ENCODE peak calls at places on chromosomes 7 and 10, in eight cellular contexts. Y is DND-41; F is neuronal stem cell; K is naive thymus-derived CD4-positive, alpha-beta T cell; I is tibial artery; B is keratinocyte; L is A549; U is H9. P is an unnamed sample.

GRCh38 chr10:95650232-95650631 is 6.3 kb downstream of the ALDH18A1 start:
- DNase-seq in Y (no peak), F (no peak), K (no peak), I (no peak), B (no peak), L (no peak), U (peak), P (no peak)

GRCh38 chr7:100486111-100486636 is 2.4 kb downstream of the NYAP1 start:
- DNase-seq in Y (no peak), F (no peak), K (no peak), I (no peak), B (no peak), L (no peak), U (no peak), P (no peak)

GRCh38 chr7:50798126-50798525 is 15.4 kb upstream of the GRB10 start:
- DNase-seq in Y (no peak), F (no peak), K (no peak), I (no peak), B (no peak), L (no peak), U (no peak), P (no peak)

GRCh38 chr7:101378808-101379207 is 16.1 kb downstream of the COL26A1 start:
- DNase-seq in Y (no peak), F (peak), K (no peak), I (no peak), B (no peak), L (no peak), U (peak), P (no peak)

GRCh38 chr7:81482600-81483186 is 287.2 kb downstream of the HGF start:
- DNase-seq in Y (no peak), F (no peak), K (no peak), I (no peak), B (no peak), L (peak), U (no peak), P (no peak)

GRCh38 chr7:91720255-91720937 is 160.1 kb downstream of the MTERF1 start:
- DNase-seq in Y (no peak), F (no peak), K (no peak), I (no peak), B (peak), L (no peak), U (no peak), P (no peak)

GRCh38 chr7:114533151-114533550 is 118.5 kb downstream of the FOXP2 start:
- DNase-seq in Y (no peak), F (no peak), K (no peak), I (no peak), B (no peak), L (peak), U (no peak), P (no peak)

GRCh38 chr10:79381804-79382221 is 34.5 kb downstream of the PPIF start:
- DNase-seq in Y (no peak), F (no peak), K (no peak), I (peak), B (no peak), L (peak), U (peak), P (no peak)

GRCh38 chr10:7054915-7055314 is 355.9 kb downstream of the SFMBT2 start:
- DNase-seq in Y (no peak), F (no peak), K (no peak), I (no peak), B (no peak), L (peak), U (no peak), P (no peak)

GRCh38 chr7:159200421-159200820 is 55.8 kb upstream of the VIPR2 start:
- DNase-seq in Y (no peak), F (no peak), K (no peak), I (no peak), B (no peak), L (no peak), U (no peak), P (no peak)

GRCh38 chr7:36048902-36049240 is 104.2 kb upstream of the EEPD1 start:
- DNase-seq in Y (no peak), F (no peak), K (no peak), I (no peak), B (no peak), L (no peak), U (no peak), P (no peak)

GRCh38 chr7:94904982-94905381 is 2.4 kb upstream of the PPP1R9A start:
- DNase-seq in Y (no peak), F (no peak), K (no peak), I (no peak), B (no peak), L (no peak), U (no peak), P (no peak)

GRCh38 chr7:157150825-157151412 is 12.2 kb downstream of the UBE3C start:
- DNase-seq in Y (no peak), F (peak), K (no peak), I (no peak), B (no peak), L (no peak), U (peak), P (no peak)

GRCh38 chr7:158567153-158567603 is 20.4 kb downstream of the PTPRN2 start:
- DNase-seq in Y (no peak), F (no peak), K (no peak), I (no peak), B (no peak), L (no peak), U (no peak), P (no peak)

GRCh38 chr10:43352951-43353350 is 18.5 kb upstream of the FXYD4 start:
- DNase-seq in Y (no peak), F (no peak), K (no peak), I (no peak), B (no peak), L (no peak), U (no peak), P (no peak)

GRCh38 chr10:26824015-26824690 is 36.6 kb downstream of the ABI1 start:
- DNase-seq in Y (no peak), F (no peak), K (no peak), I (no peak), B (no peak), L (no peak), U (no peak), P (no peak)

GRCh38 chr10:126504051-126504760 is 115.9 kb upstream of the ADAM12 start:
- DNase-seq in Y (peak), F (peak), K (no peak), I (no peak), B (no peak), L (peak), U (peak), P (no peak)

GRCh38 chr10:61836233-61836887 is 65.1 kb upstream of the ARID5B start:
- DNase-seq in Y (no peak), F (no peak), K (no peak), I (no peak), B (no peak), L (no peak), U (no peak), P (no peak)
- H3K27ac ChIP-seq in Y (no peak), F (no peak), K (no peak), I (peak), B (peak), L (peak), U (no peak), P (no peak)

DNA sequence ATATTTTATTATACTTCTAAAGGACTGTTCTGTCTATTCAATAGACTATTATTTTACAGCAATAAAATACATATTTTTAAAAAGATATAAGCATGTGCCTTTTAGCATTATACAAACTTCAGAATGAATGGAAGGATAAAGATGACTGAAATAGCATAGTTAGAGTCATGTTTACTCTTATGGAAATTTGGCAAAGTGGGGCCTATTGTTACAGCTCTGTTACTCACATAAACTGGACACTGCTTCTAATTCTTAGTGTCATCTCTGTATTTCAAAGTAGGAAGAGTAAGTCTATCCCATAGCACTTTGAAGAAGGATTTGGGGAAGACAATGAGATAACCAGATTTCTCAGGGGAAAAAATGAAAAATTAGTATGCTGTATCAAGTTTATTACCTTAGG is 168.2 kb downstream of the SKAP2 start:
- DNase-seq in Y (no peak), F (no peak), K (no peak), I (no peak), B (no peak), L (no peak), U (no peak), P (no peak)
- H3K27ac ChIP-seq in Y (no peak), F (no peak), K (no peak), I (no peak), B (no peak), L (no peak), U (no peak), P (no peak)

GRCh38 chr7:43646603-43647313 is 63.9 kb downstream of the STK17A start:
- DNase-seq in Y (no peak), F (no peak), K (no peak), I (no peak), B (no peak), L (no peak), U (no peak), P (no peak)
- H3K27ac ChIP-seq in Y (peak), F (peak), K (peak), I (peak), B (peak), L (peak), U (peak), P (peak)

DNA sequence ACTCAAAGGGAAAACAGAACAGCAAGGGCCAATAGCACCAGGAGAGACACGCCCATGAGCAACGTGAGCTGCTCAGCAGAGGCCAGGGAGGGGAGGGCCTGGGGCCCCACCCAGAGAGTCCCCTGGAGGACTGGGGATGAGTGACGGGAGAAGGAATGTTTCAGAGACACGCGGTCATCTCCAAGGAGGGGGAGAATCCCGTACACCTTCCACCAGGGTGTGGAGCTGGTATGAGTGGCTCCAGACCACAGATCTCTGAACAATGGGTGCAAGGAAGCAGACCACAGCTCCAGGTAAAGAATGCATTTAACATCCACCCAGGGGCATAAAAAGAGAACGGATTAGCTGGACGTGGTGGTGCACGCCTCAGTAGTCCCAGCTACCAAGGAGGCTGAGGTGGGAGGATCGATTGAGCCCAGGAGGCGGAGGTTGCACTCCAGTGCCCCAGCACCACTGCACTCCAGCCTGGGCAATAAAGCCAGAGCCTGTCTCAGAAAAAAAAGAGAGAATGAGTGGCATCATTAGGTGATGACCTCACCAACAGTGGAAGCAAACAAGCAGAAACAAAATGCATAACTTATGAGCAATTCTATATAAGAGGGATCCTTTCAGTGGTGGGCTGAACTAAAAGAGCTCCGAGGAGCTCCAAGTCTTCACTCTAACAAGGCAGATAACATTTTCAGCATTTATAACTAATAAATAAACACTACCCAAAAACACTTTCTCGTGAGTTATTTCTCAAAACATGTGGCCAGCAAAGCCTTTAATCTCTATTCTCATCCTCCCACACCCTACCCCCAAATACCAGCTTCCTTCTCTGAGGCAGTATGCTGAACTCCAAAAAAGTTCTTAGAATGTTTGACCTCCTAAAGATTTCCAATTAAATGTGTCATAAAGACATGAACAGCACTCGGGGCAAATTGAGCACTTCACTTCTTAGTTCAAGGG is 12.5 kb downstream of the PSAP start:
- DNase-seq in Y (no peak), F (no peak), K (no peak), I (no peak), B (peak), L (peak), U (no peak), P (no peak)
- H3K27ac ChIP-seq in Y (peak), F (no peak), K (no peak), I (peak), B (peak), L (peak), U (no peak), P (no peak)

GRCh38 chr10:73655990-73656298 is at the start of gene SYNPO2L:
- DNase-seq in Y (no peak), F (no peak), K (no peak), I (peak), B (no peak), L (no peak), U (no peak), P (no peak)
- H3K27ac ChIP-seq in Y (no peak), F (no peak), K (no peak), I (peak), B (no peak), L (no peak), U (no peak), P (no peak)

P was measured in CD8-positive, alpha-beta memory T cell.